ENCODE peak calls at places on chromosomes 3 and 15, in six cellular contexts. One of them, this sample, is unnamed.

GRCh38 chr15:89141885-89142284 is 53.6 kb downstream of the ABHD2 start:
- DNase-seq in GM12891: no peak
- DNase-seq in HCT116: no peak
- DNase-seq in spleen: no peak
- DNase-seq in breast epithelium: no peak
- DNase-seq in stomach: no peak
- DNase-seq in this sample: no peak

GRCh38 chr15:50066202-50066601 is 52.8 kb downstream of the ATP8B4 start:
- DNase-seq in stomach: no peak
- DNase-seq in HCT116: no peak
- DNase-seq in GM12891: no peak
- DNase-seq in breast epithelium: no peak
- DNase-seq in spleen: no peak
- DNase-seq in this sample: no peak

GRCh38 chr3:12722205-12722604 is 36.9 kb downstream of the TMEM40 start:
- DNase-seq in HCT116: no peak
- DNase-seq in GM12891: no peak
- DNase-seq in spleen: no peak
- DNase-seq in breast epithelium: no peak
- DNase-seq in stomach: no peak
- DNase-seq in this sample: no peak

GRCh38 chr3:157406376-157406775 is 30.3 kb upstream of the PTX3 start:
- DNase-seq in HCT116: no peak
- DNase-seq in stomach: no peak
- DNase-seq in spleen: no peak
- DNase-seq in breast epithelium: no peak
- DNase-seq in GM12891: no peak
- DNase-seq in this sample: no peak

GRCh38 chr3:194205675-194206133 is 69.8 kb downstream of the HES1 start:
- DNase-seq in spleen: no peak
- DNase-seq in stomach: no peak
- DNase-seq in HCT116: peak
- DNase-seq in GM12891: no peak
- DNase-seq in breast epithelium: no peak
- DNase-seq in this sample: peak

GRCh38 chr3:171959532-171960044 is 79.8 kb upstream of the FNDC3B start:
- DNase-seq in spleen: no peak
- DNase-seq in breast epithelium: no peak
- DNase-seq in stomach: no peak
- DNase-seq in GM12891: no peak
- DNase-seq in HCT116: no peak
- DNase-seq in this sample: no peak

GRCh38 chr3:171967932-171968678 is 71.3 kb upstream of the FNDC3B start:
- DNase-seq in HCT116: no peak
- DNase-seq in spleen: no peak
- DNase-seq in breast epithelium: no peak
- DNase-seq in GM12891: no peak
- DNase-seq in stomach: no peak
- DNase-seq in this sample: no peak

GRCh38 chr3:127157181-127157828 is 35.6 kb upstream of the PRR23E start:
- DNase-seq in GM12891: no peak
- DNase-seq in stomach: no peak
- DNase-seq in spleen: no peak
- DNase-seq in HCT116: no peak
- DNase-seq in breast epithelium: peak
- DNase-seq in this sample: no peak

GRCh38 chr3:32685604-32686185 is 707 bp downstream of the CNOT10 start:
- DNase-seq in spleen: no peak
- DNase-seq in breast epithelium: no peak
- DNase-seq in stomach: no peak
- DNase-seq in GM12891: no peak
- DNase-seq in HCT116: no peak
- DNase-seq in this sample: no peak

GRCh38 chr3:38165722-38166387 is 518 bp downstream of the OXSR1 start:
- DNase-seq in spleen: no peak
- DNase-seq in breast epithelium: peak
- DNase-seq in HCT116: no peak
- DNase-seq in GM12891: peak
- DNase-seq in stomach: no peak
- DNase-seq in this sample: peak

GRCh38 chr15:68487087-68487843 is 55.3 kb upstream of the ITGA11 start:
- DNase-seq in HCT116: no peak
- DNase-seq in GM12891: no peak
- DNase-seq in stomach: no peak
- DNase-seq in spleen: no peak
- DNase-seq in breast epithelium: no peak
- DNase-seq in this sample: no peak

GRCh38 chr15:52441846-52442245 is 86.8 kb downstream of the MYO5A start:
- DNase-seq in HCT116: no peak
- DNase-seq in GM12891: no peak
- DNase-seq in breast epithelium: no peak
- DNase-seq in spleen: no peak
- DNase-seq in stomach: no peak
- DNase-seq in this sample: no peak

GRCh38 chr15:69038508-69038907 is 24.0 kb downstream of the NOX5 start:
- DNase-seq in GM12891: no peak
- DNase-seq in spleen: no peak
- DNase-seq in breast epithelium: no peak
- DNase-seq in HCT116: no peak
- DNase-seq in stomach: no peak
- DNase-seq in this sample: no peak

GRCh38 chr15:81073796-81074195 is 60.3 kb upstream of the CFAP161 start:
- DNase-seq in GM12891: no peak
- DNase-seq in HCT116: no peak
- DNase-seq in breast epithelium: no peak
- DNase-seq in stomach: no peak
- DNase-seq in spleen: no peak
- DNase-seq in this sample: no peak

GRCh38 chr3:140871022-140871421 is 70.6 kb upstream of the SLC25A36 start:
- DNase-seq in GM12891: no peak
- DNase-seq in spleen: no peak
- DNase-seq in breast epithelium: no peak
- DNase-seq in HCT116: no peak
- DNase-seq in stomach: no peak
- DNase-seq in this sample: no peak

GRCh38 chr3:149892371-149892770 is 78.3 kb downstream of the PFN2 start:
- DNase-seq in spleen: no peak
- DNase-seq in GM12891: no peak
- DNase-seq in breast epithelium: no peak
- DNase-seq in HCT116: no peak
- DNase-seq in stomach: no peak
- DNase-seq in this sample: no peak

GRCh38 chr3:46076606-46077005 is 49.3 kb upstream of the XCR1 start:
- DNase-seq in HCT116: no peak
- DNase-seq in stomach: no peak
- DNase-seq in breast epithelium: no peak
- DNase-seq in spleen: no peak
- DNase-seq in GM12891: no peak
- DNase-seq in this sample: no peak

GRCh38 chr3:180496995-180497394 is 105.0 kb upstream of the TTC14 start:
- DNase-seq in HCT116: no peak
- DNase-seq in GM12891: no peak
- DNase-seq in breast epithelium: no peak
- DNase-seq in stomach: no peak
- DNase-seq in spleen: no peak
- DNase-seq in this sample: no peak

GRCh38 chr3:4588410-4588809 is 95.3 kb downstream of the ITPR1 start:
- DNase-seq in spleen: no peak
- DNase-seq in stomach: no peak
- DNase-seq in breast epithelium: no peak
- DNase-seq in HCT116: no peak
- DNase-seq in GM12891: no peak
- DNase-seq in this sample: peak

GRCh38 chr3:98027084-98027445 is 8.1 kb downstream of the GABRR3 start:
- DNase-seq in GM12891: no peak
- DNase-seq in spleen: no peak
- DNase-seq in stomach: no peak
- DNase-seq in HCT116: no peak
- DNase-seq in breast epithelium: no peak
- DNase-seq in this sample: no peak

GRCh38 chr3:72523409-72524172 is 324.7 kb downstream of the SHQ1 start:
- DNase-seq in breast epithelium: no peak
- DNase-seq in HCT116: no peak
- DNase-seq in GM12891: no peak
- DNase-seq in stomach: no peak
- DNase-seq in spleen: peak
- DNase-seq in this sample: peak

GRCh38 chr15:41928637-41929620 is 35.1 kb upstream of the SPTBN5 start:
- DNase-seq in stomach: peak
- DNase-seq in spleen: peak
- DNase-seq in GM12891: no peak
- DNase-seq in HCT116: no peak
- DNase-seq in breast epithelium: no peak
- DNase-seq in this sample: no peak
- TF ChIP-seq POLR2AphosphoS5 in stomach: no peak
- TF ChIP-seq POLR2AphosphoS5 in spleen: peak
- TF ChIP-seq POLR2AphosphoS5 in GM12891: peak
- TF ChIP-seq POLR2AphosphoS5 in HCT116: no peak
- TF ChIP-seq POLR2AphosphoS5 in breast epithelium: no peak
- TF ChIP-seq POLR2AphosphoS5 in this sample: no peak

DNA sequence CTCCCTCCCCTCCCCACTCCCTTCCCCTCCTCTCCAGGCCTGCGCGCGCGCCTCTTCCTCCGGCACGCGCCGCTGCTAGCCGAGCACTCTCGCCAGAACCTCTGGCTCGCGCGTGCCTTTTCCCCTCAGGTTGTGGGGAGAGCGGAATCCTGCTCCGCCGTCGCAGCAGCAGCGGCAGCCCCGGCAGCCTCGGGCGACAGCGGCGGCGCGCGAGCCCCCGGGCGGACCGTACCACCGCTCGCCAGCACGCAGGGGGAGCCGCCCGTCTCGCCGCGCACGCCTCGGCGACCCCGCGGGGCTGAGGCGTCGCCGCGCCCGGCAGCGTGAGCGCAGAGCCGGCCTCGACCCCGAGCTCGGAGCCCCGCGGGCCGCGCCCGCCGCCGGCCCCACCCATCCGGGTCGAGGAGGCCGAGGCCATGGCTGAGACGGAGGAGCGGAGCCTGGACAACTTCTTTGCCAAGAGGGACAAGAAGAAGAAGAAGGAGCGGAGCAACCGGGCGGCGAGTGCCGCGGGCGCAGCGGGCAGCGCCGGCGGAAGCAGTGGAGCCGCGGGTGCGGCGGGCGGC is at the start of gene CDV3:
- DNase-seq in spleen: no peak
- DNase-seq in HCT116: no peak
- DNase-seq in stomach: no peak
- DNase-seq in GM12891: peak
- DNase-seq in breast epithelium: no peak
- DNase-seq in this sample: no peak
- TF ChIP-seq POLR2A in spleen: no peak
- TF ChIP-seq POLR2A in HCT116: peak
- TF ChIP-seq POLR2A in stomach: no peak
- TF ChIP-seq POLR2A in GM12891: no peak
- TF ChIP-seq POLR2A in breast epithelium: peak
- TF ChIP-seq POLR2A in this sample: peak

GRCh38 chr3:108329087-108329486 is 32.7 kb downstream of the HHLA2 start:
- DNase-seq in breast epithelium: no peak
- DNase-seq in spleen: no peak
- DNase-seq in HCT116: no peak
- DNase-seq in GM12891: no peak
- DNase-seq in stomach: no peak
- DNase-seq in this sample: no peak
- TF ChIP-seq POLR2AphosphoS5 in breast epithelium: no peak
- TF ChIP-seq POLR2AphosphoS5 in spleen: no peak
- TF ChIP-seq POLR2AphosphoS5 in HCT116: no peak
- TF ChIP-seq POLR2AphosphoS5 in GM12891: no peak
- TF ChIP-seq POLR2AphosphoS5 in stomach: no peak
- TF ChIP-seq POLR2AphosphoS5 in this sample: no peak

DNA sequence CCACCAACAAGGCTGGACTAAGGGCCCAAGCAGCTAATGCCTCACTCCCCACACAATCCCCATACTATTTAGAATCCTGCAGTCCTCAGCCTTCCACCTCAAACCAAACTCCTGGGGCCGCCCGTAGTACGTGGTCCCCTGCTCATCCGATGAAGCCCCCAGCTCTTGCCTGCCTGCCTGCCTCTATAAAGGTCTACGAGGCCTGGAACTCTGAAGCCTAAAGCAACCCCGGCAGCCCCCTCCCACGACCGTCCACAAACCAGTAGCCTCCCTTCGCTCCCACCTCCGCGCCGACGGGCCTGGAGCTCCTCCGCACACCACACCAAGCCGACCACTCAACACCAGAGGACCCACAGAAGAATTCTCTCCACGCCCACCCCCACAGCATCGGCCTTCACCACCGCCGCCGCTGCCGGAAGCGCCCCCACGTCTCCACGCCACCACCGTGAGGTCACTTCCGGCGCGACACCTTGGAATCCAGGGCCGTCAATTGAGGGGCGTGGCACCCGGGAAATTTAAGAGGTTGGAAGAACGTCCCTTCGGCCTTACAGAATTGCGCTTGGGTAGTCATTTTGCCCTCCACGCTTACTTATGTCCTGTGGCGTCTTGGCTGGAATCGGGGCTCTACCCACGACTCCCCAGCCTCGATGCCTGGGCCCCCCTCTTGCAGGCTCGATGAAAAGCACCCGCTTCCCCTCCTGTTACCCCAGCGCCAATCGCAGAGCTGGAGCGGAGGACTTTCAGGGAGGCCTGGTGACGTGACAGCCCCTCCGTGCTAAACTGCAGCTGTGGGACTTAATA is at the start of gene EDC3:
- DNase-seq in stomach: peak
- DNase-seq in breast epithelium: peak
- DNase-seq in GM12891: peak
- DNase-seq in HCT116: peak
- DNase-seq in spleen: peak
- DNase-seq in this sample: peak
- TF ChIP-seq POLR2A in stomach: no peak
- TF ChIP-seq POLR2A in breast epithelium: peak
- TF ChIP-seq POLR2A in GM12891: peak
- TF ChIP-seq POLR2A in HCT116: peak
- TF ChIP-seq POLR2A in spleen: no peak
- TF ChIP-seq POLR2A in this sample: no peak

GRCh38 chr3:94365006-94365405 is 302.1 kb downstream of the NSUN3 start:
- DNase-seq in spleen: no peak
- DNase-seq in stomach: no peak
- DNase-seq in GM12891: no peak
- DNase-seq in HCT116: no peak
- DNase-seq in breast epithelium: no peak
- DNase-seq in this sample: no peak

GRCh38 chr3:94360982-94361381 is 298.1 kb downstream of the NSUN3 start:
- DNase-seq in spleen: no peak
- DNase-seq in GM12891: no peak
- DNase-seq in breast epithelium: no peak
- DNase-seq in HCT116: no peak
- DNase-seq in stomach: peak
- DNase-seq in this sample: peak
- TF ChIP-seq POLR2AphosphoS5 in spleen: no peak
- TF ChIP-seq POLR2AphosphoS5 in GM12891: no peak
- TF ChIP-seq POLR2AphosphoS5 in breast epithelium: no peak
- TF ChIP-seq POLR2AphosphoS5 in HCT116: no peak
- TF ChIP-seq POLR2AphosphoS5 in stomach: no peak
- TF ChIP-seq POLR2AphosphoS5 in this sample: peak

GRCh38 chr3:114052216-114052615 is 4.1 kb downstream of the CCDC191 start:
- DNase-seq in breast epithelium: no peak
- DNase-seq in HCT116: no peak
- DNase-seq in GM12891: no peak
- DNase-seq in spleen: no peak
- DNase-seq in stomach: no peak
- DNase-seq in this sample: no peak
- TF ChIP-seq POLR2A in breast epithelium: no peak
- TF ChIP-seq POLR2A in HCT116: no peak
- TF ChIP-seq POLR2A in GM12891: no peak
- TF ChIP-seq POLR2A in spleen: no peak
- TF ChIP-seq POLR2A in stomach: no peak
- TF ChIP-seq POLR2A in this sample: no peak

This sample was measured in sigmoid colon.